ENCODE peak calls at places on chromosomes 6 and 20, in four cellular contexts. I is left ventricle myocardium inferior, K is lower lobe of right lung, N is NCI-H1436 treated with DMSO at 0.1 percent for 48 hours. Y is an unnamed sample.

GRCh38 chr6:128655978-128656498 is 135.6 kb upstream of the PTPRK start:
- DNase-seq in I (no peak), K (no peak), N (no peak), Y (no peak)

GRCh38 chr20:36259177-36259835 is 23.0 kb downstream of the AAR2 start:
- DNase-seq in I (no peak), K (no peak), N (no peak), Y (no peak)

GRCh38 chr20:51930775-51931174 is 128.5 kb upstream of the SALL4 start:
- DNase-seq in I (no peak), K (no peak), N (peak; percentile 44), Y (no peak)

GRCh38 chr6:3321875-3322274 is 63.1 kb downstream of the PSMG4 start:
- DNase-seq in I (no peak), K (no peak), N (no peak), Y (no peak)

GRCh38 chr20:59144831-59145196 is 18.8 kb upstream of the ZNF831 start:
- DNase-seq in I (no peak), K (no peak), N (no peak), Y (no peak)

GRCh38 chr6:108699290-108700041 is 138.7 kb downstream of the FOXO3 start:
- DNase-seq in I (peak; percentile 53), K (no peak), N (no peak), Y (no peak)

GRCh38 chr6:8969747-8970146 is 534.4 kb upstream of the SLC35B3 start:
- DNase-seq in I (no peak), K (no peak), N (no peak), Y (no peak)

GRCh38 chr6:169991913-169992312 is 240.5 kb downstream of the ERMARD start:
- DNase-seq in I (no peak), K (no peak), N (no peak), Y (peak; percentile 0)

GRCh38 chr6:36029464-36029863 is 1.9 kb downstream of the MAPK14 start:
- DNase-seq in I (no peak), K (no peak), N (no peak), Y (no peak)

GRCh38 chr6:57089265-57089664 is 723 bp upstream of the ZNF451 start:
- DNase-seq in I (no peak), K (no peak), N (no peak), Y (no peak)